ENCODE peak calls at places on chromosomes 4 and X, in four cellular contexts. F is HL-60, I is K562, X is GM12878. C is an unnamed sample.

GRCh38 chr4:31148990-31149389 is 428.8 kb downstream of the PCDH7 start:
- DNase-seq in I (no peak), F (no peak), X (no peak), C (no peak)

GRCh38 chr4:178554352-178554751 is 1112.1 kb upstream of the AGA start:
- DNase-seq in F (no peak), X (no peak), I (no peak), C (no peak)

GRCh38 chr4:20496078-20496477 is 204.2 kb upstream of the PACRGL start:
- DNase-seq in F (no peak), X (no peak), I (no peak), C (no peak)

GRCh38 chr4:165489786-165490185 is 111.0 kb downstream of the CPE start:
- DNase-seq in I (no peak), F (no peak), X (no peak), C (no peak)

GRCh38 chrX:53056292-53056691 is 7.7 kb downstream of the GPR173 start:
- DNase-seq in I (no peak), F (no peak), X (no peak), C (no peak)

GRCh38 chr4:140257461-140258305 is 103.7 kb upstream of the MAML3 start:
- DNase-seq in F (no peak), I (no peak), X (no peak), C (no peak)

GRCh38 chr4:122259849-122260248 is 107.7 kb downstream of the BLTP1 start:
- DNase-seq in I (no peak), F (no peak), X (no peak), C (no peak)

GRCh38 chr4:156941940-156942548 is 29.6 kb downstream of the PDGFC start:
- DNase-seq in F (no peak), I (no peak), X (no peak), C (no peak)

GRCh38 chr4:11702886-11703555 is 274.3 kb upstream of the HS3ST1 start:
- DNase-seq in X (no peak), I (no peak), F (no peak), C (no peak)

GRCh38 chr4:145698507-145698906 is 18.6 kb downstream of the C4orf51 start:
- DNase-seq in X (no peak), F (no peak), I (no peak), C (no peak)

GRCh38 chr4:87375719-87376291 is 15.2 kb downstream of the HSD17B11 start:
- DNase-seq in F (no peak), X (no peak), I (no peak), C (no peak)

GRCh38 chrX:134171661-134172587 is 65.1 kb upstream of the CCDC160 start:
- DNase-seq in X (no peak), I (no peak), F (no peak), C (no peak)

GRCh38 chr4:37847311-37847710 is 20.8 kb downstream of the PGM2 start:
- DNase-seq in I (no peak), X (no peak), F (no peak), C (no peak)

GRCh38 chr4:134544303-134544761 is 342.7 kb upstream of the PABPC4L start:
- DNase-seq in I (no peak), F (no peak), X (no peak), C (no peak)

GRCh38 chrX:119755981-119756533 is 2.3 kb upstream of the SOWAHD start:
- DNase-seq in F (no peak), X (peak; percentile 85), I (no peak), C (peak; percentile 32)

GRCh38 chr4:8609824-8610350 is 17.3 kb downstream of the CPZ start:
- DNase-seq in X (no peak), F (no peak), I (no peak), C (no peak)

GRCh38 chrX:22746081-22746480 is 253.7 kb upstream of the DDX53 start:
- DNase-seq in X (no peak), F (no peak), I (no peak), C (no peak)

GRCh38 chr4:184885602-184886001 is 59.8 kb upstream of the ACSL1 start:
- DNase-seq in F (no peak), I (no peak), X (no peak), C (no peak)

GRCh38 chr4:155559915-155560314 is 106.7 kb upstream of the GUCY1A1 start:
- DNase-seq in F (no peak), I (no peak), X (no peak), C (no peak)

GRCh38 chr4:125313989-125314602 is 659 bp upstream of the FAT4 start:
- DNase-seq in X (no peak), I (no peak), F (no peak), C (no peak)

GRCh38 chrX:40647307-40648197 is at the start of gene CXorf38:
- DNase-seq in X (peak; percentile 68), F (peak; percentile 65), I (peak; percentile 94), C (peak; percentile 52)

GRCh38 chrX:21153503-21153902 is 220.7 kb upstream of the CNKSR2 start:
- DNase-seq in F (no peak), I (no peak), X (no peak), C (no peak)

GRCh38 chr4:109826719-109827118 is 1.1 kb upstream of the RRH start:
- DNase-seq in I (peak; percentile 22), F (no peak), X (no peak), C (no peak)

GRCh38 chr4:166498541-166498940 is 625.5 kb downstream of the TLL1 start:
- DNase-seq in X (no peak), I (no peak), F (no peak), C (no peak)

GRCh38 chrX:13489451-13489850 is 80.0 kb upstream of the EGFL6 start:
- DNase-seq in F (no peak), X (no peak), I (no peak), C (no peak)

GRCh38 chrX:78769356-78769755 is 21.8 kb downstream of the LPAR4 start:
- DNase-seq in F (no peak), X (no peak), I (no peak), C (no peak)

GRCh38 chrX:40061871-40062524 is 35.8 kb downstream of the BCOR start:
- DNase-seq in I (no peak), X (no peak), F (no peak), C (no peak)

GRCh38 chrX:150913511-150913910 is 15.0 kb upstream of the CD99L2 start:
- DNase-seq in X (no peak), I (no peak), F (no peak), C (no peak)

GRCh38 chr4:150280081-150280950 is 202.1 kb downstream of the DCLK2 start:
- DNase-seq in F (peak; percentile 21), I (no peak), X (no peak), C (no peak)

GRCh38 chr4:151129801-151130200 is 30.4 kb downstream of the RPS3A start:
- DNase-seq in F (no peak), I (no peak), X (no peak), C (no peak)

GRCh38 chrX:124736553-124737240 is 390.3 kb downstream of the SH2D1A start:
- DNase-seq in X (no peak), I (no peak), F (no peak), C (no peak)

GRCh38 chrX:48835524-48836329 is at the start of gene PCSK1N:
- DNase-seq in I (no peak), X (no peak), F (no peak), C (no peak)

GRCh38 chr4:129109965-129110824 is 14.2 kb downstream of the C4orf33 start:
- DNase-seq in I (no peak), X (no peak), F (no peak), C (no peak)

GRCh38 chr4:98448923-98449322 is 187.7 kb downstream of the RAP1GDS1 start:
- DNase-seq in F (no peak), I (no peak), X (no peak), C (no peak)

GRCh38 chrX:108018659-108019381 is 26.0 kb upstream of the VSIG1 start:
- DNase-seq in F (no peak), X (no peak), I (no peak), C (no peak)

GRCh38 chr4:8266088-8266487 is 3.5 kb upstream of the HTRA3 start:
- DNase-seq in I (no peak), X (no peak), F (no peak), C (no peak)

DNA sequence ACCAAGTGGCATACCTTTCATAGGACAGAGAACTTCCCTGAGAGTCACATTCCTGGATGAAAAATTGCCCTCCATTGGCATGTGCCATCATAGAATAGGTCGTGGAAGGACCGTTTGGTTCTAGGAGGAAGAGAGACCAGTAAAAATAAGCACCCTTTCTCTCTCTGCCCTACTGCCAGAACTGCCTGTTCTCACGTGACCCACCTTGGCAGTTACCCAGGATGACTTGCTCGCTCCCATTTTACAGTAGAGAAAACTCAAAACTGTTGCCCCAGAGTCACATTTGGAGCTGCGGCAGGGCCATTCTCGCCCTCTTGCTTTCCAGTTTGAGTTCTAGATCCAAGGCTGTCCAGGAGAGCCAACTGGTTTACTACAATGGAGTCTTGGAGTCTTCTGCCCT is 1.1 kb upstream of the NLGN3 start:
- DNase-seq in F (no peak), X (no peak), I (no peak), C (no peak)
- TF ChIP-seq SPI1 in F (no peak), X (no peak), I (no peak), C (no peak)

GRCh38 chr4:74534936-74535335 is 90.0 kb downstream of the AREG start:
- DNase-seq in I (no peak), X (no peak), F (no peak), C (no peak)
- TF ChIP-seq POLR2AphosphoS5 in I (no peak), X (no peak), F (no peak), C (no peak)

GRCh38 chrX:38458071-38458470 is 103.3 kb upstream of the TSPAN7 start:
- DNase-seq in F (no peak), X (no peak), I (no peak), C (no peak)
- TF ChIP-seq SPI1 in F (no peak), X (no peak), I (no peak), C (no peak)

GRCh38 chrX:10006086-10006485 is 38.9 kb downstream of the CLDN34 start:
- DNase-seq in X (no peak), F (no peak), I (no peak), C (no peak)

GRCh38 chrX:9997524-9997923 is 30.4 kb downstream of the CLDN34 start:
- DNase-seq in I (no peak), X (peak; percentile 44), F (no peak), C (no peak)

GRCh38 chrX:9997041-9997440 is 29.9 kb downstream of the CLDN34 start:
- DNase-seq in X (no peak), F (no peak), I (no peak), C (no peak)

GRCh38 chrX:10004832-10005475 is 37.8 kb downstream of the CLDN34 start:
- DNase-seq in X (no peak), F (no peak), I (no peak), C (no peak)

GRCh38 chrX:10001496-10001895 is 34.3 kb downstream of the CLDN34 start:
- DNase-seq in F (no peak), X (no peak), I (no peak), C (no peak)
- TF ChIP-seq POLR2AphosphoS5 in F (no peak), X (no peak), I (no peak), C (no peak)

GRCh38 chr4:6873792-6874461 is 35.7 kb upstream of the TBC1D14 start:
- DNase-seq in I (peak; percentile 64), X (no peak), F (no peak), C (no peak)
- TF ChIP-seq SPI1 in I (no peak), X (no peak), F (no peak), C (peak; percentile 7)

GRCh38 chr4:85722806-85723205 is 247.9 kb downstream of the ARHGAP24 start:
- DNase-seq in F (no peak), X (no peak), I (no peak), C (no peak)

GRCh38 chr4:85728471-85728870 is 253.5 kb downstream of the ARHGAP24 start:
- DNase-seq in X (no peak), F (no peak), I (no peak), C (no peak)

GRCh38 chr4:85724801-85725548 is 250.0 kb downstream of the ARHGAP24 start:
- DNase-seq in X (no peak), F (no peak), I (no peak), C (no peak)

GRCh38 chr4:85726555-85726954 is 251.6 kb downstream of the ARHGAP24 start:
- DNase-seq in F (no peak), X (no peak), I (peak; percentile 10), C (no peak)

GRCh38 chr4:85725727-85726170 is 250.8 kb downstream of the ARHGAP24 start:
- DNase-seq in I (peak; percentile 10), F (peak; percentile 30), X (peak; percentile 60), C (no peak)
- TF ChIP-seq POLR2AphosphoS5 in I (no peak), F (no peak), X (no peak), C (no peak)